ENCODE peak calls at places on chromosomes 16 and 17, in five cellular contexts. P is body of pancreas, U is cardiac muscle cell, V is esophagus squamous epithelium, R is Karpas-422. E is an unnamed sample.

GRCh38 chr16:4702466-4702808 is 9.1 kb downstream of the NUDT16L1 start:
- DNase-seq in P (no peak), U (no peak), R (no peak), V (no peak), E (no peak)

GRCh38 chr17:76909971-76910760 is 42.0 kb downstream of the MGAT5B start:
- DNase-seq in U (peak; percentile 54), V (no peak), R (peak; percentile 77), P (peak; percentile 58), E (peak; percentile 26)

GRCh38 chr17:38885044-38885727 is 15.3 kb downstream of the LASP1 start:
- DNase-seq in V (no peak), P (peak; percentile 75), U (no peak), R (no peak), E (no peak)

GRCh38 chr17:80949451-80950421 is 41.9 kb upstream of the CHMP6 start:
- DNase-seq in P (peak; percentile 4), R (no peak), U (no peak), V (no peak), E (no peak)

GRCh38 chr16:78108451-78108850 is 9.0 kb downstream of the WWOX start:
- DNase-seq in V (no peak), P (no peak), R (no peak), U (no peak), E (no peak)

GRCh38 chr16:68978303-68978954 is 127.0 kb upstream of the HAS3 start:
- DNase-seq in P (no peak), U (no peak), V (no peak), R (no peak), E (no peak)

GRCh38 chr17:65449495-65449894 is 112.0 kb downstream of the AXIN2 start:
- DNase-seq in U (no peak), V (no peak), P (no peak), R (no peak), E (no peak)

GRCh38 chr17:81532490-81533287 is 4.5 kb downstream of the FSCN2 start:
- DNase-seq in U (no peak), V (no peak), R (no peak), P (no peak), E (no peak)

GRCh38 chr17:19755392-19755791 is 7.3 kb upstream of the ALDH3A1 start:
- DNase-seq in V (no peak), P (no peak), R (no peak), U (no peak), E (no peak)

GRCh38 chr16:85424260-85425060 is 188.7 kb upstream of the GSE1 start:
- DNase-seq in R (no peak), U (no peak), V (no peak), P (peak; percentile 59), E (no peak)

GRCh38 chr16:85908889-85909584 is 10.1 kb downstream of the IRF8 start:
- DNase-seq in R (no peak), V (no peak), P (no peak), U (no peak), E (no peak)

GRCh38 chr17:54524501-54524900 is 376.2 kb upstream of the TOM1L1 start:
- DNase-seq in P (no peak), V (no peak), R (no peak), U (no peak), E (no peak)

GRCh38 chr17:54530398-54530797 is 370.3 kb upstream of the TOM1L1 start:
- DNase-seq in R (no peak), P (no peak), U (no peak), V (no peak), E (no peak)

DNA sequence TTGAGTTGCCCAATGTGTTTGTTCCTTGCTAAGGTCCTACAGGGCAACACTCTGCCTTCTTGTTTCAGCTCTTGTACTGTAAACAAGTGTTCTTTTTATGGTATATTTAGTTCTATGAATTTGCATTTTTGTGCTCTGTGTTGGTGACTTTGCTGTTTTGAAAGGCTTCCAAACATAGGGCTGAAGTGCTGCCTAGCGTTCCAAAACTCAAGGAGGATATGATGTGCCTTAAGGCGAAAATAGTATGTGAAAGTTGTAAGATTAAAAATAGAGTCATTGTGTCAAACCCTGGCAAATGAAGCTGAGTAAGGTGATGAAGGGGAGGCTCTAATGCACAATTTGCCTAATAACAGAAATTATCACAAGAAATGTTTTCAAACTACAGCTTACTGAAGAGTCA is 372.7 kb upstream of the TOM1L1 start:
- DNase-seq in V (no peak), U (no peak), P (no peak), R (no peak), E (no peak)
- H3K9me3 ChIP-seq in V (no peaks in the 10 kb centered on the region), U (no peaks in the 10 kb centered on the region), P (no peaks in the 10 kb centered on the region), R (peaks cover 21% of the 10 kb centered on the region), E (no peaks in the 10 kb centered on the region)

GRCh38 chr16:24573141-24573540 is 33.8 kb downstream of the RBBP6 start:
- DNase-seq in P (no peak), V (no peak), U (no peak), R (no peak), E (no peak)
- H3K9me3 ChIP-seq in P (no peaks in the 10 kb centered on the region), V (no peaks in the 10 kb centered on the region), U (no peaks in the 10 kb centered on the region), R (no peaks in the 10 kb centered on the region), E (no peaks in the 10 kb centered on the region)

GRCh38 chr16:10405386-10405939 is 19.6 kb downstream of the ATF7IP2 start:
- DNase-seq in P (peak; percentile 70), U (peak; percentile 29), V (no peak), R (no peak), E (no peak)

GRCh38 chr16:10412935-10413601 is 27.2 kb downstream of the ATF7IP2 start:
- DNase-seq in P (no peak), U (no peak), V (no peak), R (no peak), E (no peak)

GRCh38 chr16:10402975-10403374 is 17.1 kb downstream of the ATF7IP2 start:
- DNase-seq in P (no peak), U (no peak), R (no peak), V (no peak), E (no peak)

GRCh38 chr16:10410469-10410868 is 24.6 kb downstream of the ATF7IP2 start:
- DNase-seq in V (no peak), R (no peak), U (no peak), P (no peak), E (no peak)

DNA sequence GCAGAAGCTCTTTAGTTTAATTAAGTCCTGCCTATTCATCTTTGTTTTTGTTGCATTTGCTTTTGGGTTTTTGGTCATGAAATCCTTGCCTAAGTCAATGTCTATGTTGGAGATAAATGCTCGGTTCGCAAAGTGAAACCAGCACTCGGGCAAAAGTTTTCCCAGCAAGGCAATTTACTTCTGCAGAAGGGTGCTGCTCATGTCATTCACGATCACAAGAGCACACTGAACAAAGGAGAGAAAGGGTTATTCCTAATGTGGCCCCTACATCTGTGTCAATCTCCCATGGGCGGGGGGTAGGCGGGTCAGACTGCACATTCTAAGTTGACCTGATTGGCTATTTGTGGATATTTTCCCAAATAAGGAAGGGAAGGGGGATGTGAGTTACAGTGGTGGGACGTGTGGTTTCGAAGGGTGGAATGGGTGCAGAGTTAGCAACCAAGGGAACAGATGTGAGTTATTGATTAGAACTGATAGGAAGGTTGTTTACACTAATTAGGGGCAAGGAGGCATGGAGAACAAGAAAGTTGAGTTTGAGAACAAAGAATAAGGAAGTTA is 23.0 kb downstream of the ATF7IP2 start:
- DNase-seq in P (no peak), U (no peak), V (no peak), R (peak; percentile 50), E (no peak)
- H3K9me3 ChIP-seq in P (no peaks in the 10 kb centered on the region), U (no peaks in the 10 kb centered on the region), V (no peaks in the 10 kb centered on the region), R (peaks cover 30% of the 10 kb centered on the region), E (peaks cover 56% of the 10 kb centered on the region)

GRCh38 chr16:31577411-31577810 is 49.7 kb downstream of the AHSP start:
- DNase-seq in P (no peak), R (no peak), U (no peak), V (no peak), E (no peak)
- H3K9me3 ChIP-seq in P (no peaks in the 10 kb centered on the region), R (no peaks in the 10 kb centered on the region), U (no peaks in the 10 kb centered on the region), V (no peaks in the 10 kb centered on the region), E (peaks cover 5% of the 10 kb centered on the region)

DNA sequence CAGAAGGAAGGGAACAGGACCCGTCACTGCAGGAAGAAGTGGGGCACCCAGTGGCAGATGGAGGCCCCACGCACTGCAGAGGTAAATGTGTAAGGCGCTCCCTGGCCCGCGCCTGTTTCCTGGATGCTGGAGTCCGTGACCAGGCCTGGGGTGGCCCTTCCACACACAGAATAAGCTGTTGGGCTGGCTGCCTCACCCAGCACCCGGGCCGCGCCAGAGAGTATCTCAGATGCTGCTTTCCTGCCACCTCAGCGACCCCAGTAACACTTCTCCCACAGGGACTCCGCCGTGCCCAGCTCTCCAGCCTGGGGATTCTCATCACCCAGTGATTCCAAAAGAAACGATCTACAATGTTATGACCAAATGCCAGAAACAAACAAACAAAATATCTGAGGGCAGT is 1993.1 kb downstream of the TP53TG3F start:
- DNase-seq in V (no peak), U (no peak), P (no peak), R (no peak), E (no peak)
- H3K9me3 ChIP-seq in V (no peaks in the 10 kb centered on the region), U (no peaks in the 10 kb centered on the region), P (no peaks in the 10 kb centered on the region), R (peaks cover 40% of the 10 kb centered on the region), E (peaks cover 2% of the 10 kb centered on the region)

GRCh38 chr16:80166082-80166481 is 374.7 kb upstream of the DYNLRB2 start:
- DNase-seq in U (no peak), V (no peak), P (no peak), R (no peak), E (no peak)
- H3K9me3 ChIP-seq in U (no peaks in the 10 kb centered on the region), V (no peaks in the 10 kb centered on the region), P (no peaks in the 10 kb centered on the region), R (no peaks in the 10 kb centered on the region), E (peaks cover 2% of the 10 kb centered on the region)

GRCh38 chr16:35797811-35798210 is 2338.4 kb downstream of the TP53TG3F start:
- DNase-seq in U (no peak), V (no peak), P (no peak), R (no peak), E (no peak)
- H3K9me3 ChIP-seq in U (no peaks in the 10 kb centered on the region), V (no peaks in the 10 kb centered on the region), P (no peaks in the 10 kb centered on the region), R (peaks cover 2% of the 10 kb centered on the region), E (no peaks in the 10 kb centered on the region)

GRCh38 chr17:83203472-83204221 is 124.2 kb downstream of the METRNL start:
- DNase-seq in R (no peak), P (peak; percentile 5), V (no peak), U (no peak), E (peak; percentile 23)
- H3K9me3 ChIP-seq in R (peaks cover 5% of the 10 kb centered on the region), P (no peaks in the 10 kb centered on the region), V (no peaks in the 10 kb centered on the region), U (no peaks in the 10 kb centered on the region), E (peaks cover 2% of the 10 kb centered on the region)